ENCODE peak calls at places on chromosomes 16 and 17, in five cellular contexts. K is CD4-positive, CD25-positive, alpha-beta regulatory T cell; E is left ventricle myocardium inferior; Z is fibroblast of the aortic adventitia; R is ovary. F is an unnamed sample.

GRCh38 chr16:86809458-86809955 is 231.2 kb downstream of the FOXL1 start:
- DNase-seq in K (no peak), E (no peak), Z (peak), R (no peak), F (no peak)

GRCh38 chr16:52629296-52629695 is 82.4 kb upstream of the TOX3 start:
- DNase-seq in K (no peak), E (no peak), Z (no peak), R (no peak), F (no peak)

GRCh38 chr17:42632949-42633444 is 23.5 kb downstream of the TUBG1 start:
- DNase-seq in K (no peak), E (no peak), Z (no peak), R (no peak), F (no peak)

GRCh38 chr16:72875291-72876036 is 172.5 kb downstream of the ZFHX3 start:
- DNase-seq in K (no peak), E (no peak), Z (no peak), R (no peak), F (no peak)

GRCh38 chr16:79954920-79955705 is 354.6 kb upstream of the MAF start:
- DNase-seq in K (no peak), E (no peak), Z (no peak), R (no peak), F (no peak)

GRCh38 chr17:19996502-19996901 is 12.7 kb upstream of the SPECC1 start:
- DNase-seq in K (no peak), E (no peak), Z (no peak), R (no peak), F (no peak)

GRCh38 chr17:67265620-67266019 is 20.6 kb upstream of the HELZ start:
- DNase-seq in K (no peak), E (no peak), Z (no peak), R (no peak), F (no peak)

GRCh38 chr16:68901910-68902309 is 58.6 kb downstream of the TANGO6 start:
- DNase-seq in K (no peak), E (no peak), Z (peak), R (no peak), F (no peak)

GRCh38 chr17:42743595-42744282 is 1.1 kb downstream of the EZH1 start:
- DNase-seq in K (no peak), E (no peak), Z (no peak), R (no peak), F (no peak)

GRCh38 chr16:31455601-31456314 is 3.5 kb upstream of the ARMC5 start:
- DNase-seq in K (peak), E (no peak), Z (no peak), R (peak), F (no peak)

GRCh38 chr16:75306102-75306762 is 54.8 kb upstream of the BCAR1 start:
- DNase-seq in K (no peak), E (no peak), Z (peak), R (no peak), F (no peak)

GRCh38 chr16:80527297-80527696 is 13.5 kb upstream of the DYNLRB2 start:
- DNase-seq in K (peak), E (no peak), Z (peak), R (no peak), F (no peak)

GRCh38 chr16:17831330-17831729 is 360.6 kb upstream of the XYLT1 start:
- DNase-seq in K (no peak), E (no peak), Z (no peak), R (no peak), F (no peak)

GRCh38 chr17:19398301-19399181 is 11.6 kb upstream of the MFAP4 start:
- DNase-seq in K (no peak), E (peak), Z (peak), R (no peak), F (peak)

GRCh38 chr17:45353047-45353446 is 36.2 kb upstream of the MAP3K14 start:
- DNase-seq in K (no peak), E (no peak), Z (no peak), R (no peak), F (no peak)

GRCh38 chr16:69921125-69921524 is 30.0 kb upstream of the CLEC18A start:
- DNase-seq in K (no peak), E (no peak), Z (peak), R (peak), F (no peak)

GRCh38 chr17:28142355-28142754 is 99.9 kb downstream of the NLK start:
- DNase-seq in K (no peak), E (no peak), Z (no peak), R (no peak), F (no peak)

GRCh38 chr17:66431080-66431795 is 128.8 kb downstream of the PRKCA start:
- DNase-seq in K (no peak), E (no peak), Z (peak), R (no peak), F (no peak)

GRCh38 chr17:30720013-30720471 is 104.5 kb downstream of the CRLF3 start:
- DNase-seq in K (no peak), E (peak), Z (no peak), R (peak), F (peak)

GRCh38 chr17:18064053-18064452 is 23.7 kb upstream of the DRG2 start:
- DNase-seq in K (no peak), E (no peak), Z (no peak), R (no peak), F (no peak)

GRCh38 chr16:85506358-85506911 is 106.7 kb upstream of the GSE1 start:
- DNase-seq in K (no peak), E (no peak), Z (no peak), R (no peak), F (no peak)

GRCh38 chr16:75621170-75621477 is 2.0 kb downstream of the ADAT1 start:
- DNase-seq in K (peak), E (no peak), Z (peak), R (no peak), F (no peak)

GRCh38 chr17:47733047-47733413 is at the start of gene TBX21:
- DNase-seq in K (peak), E (peak), Z (no peak), R (no peak), F (peak)

GRCh38 chr16:15482068-15482747 is 47.8 kb downstream of the BMERB1 start:
- DNase-seq in K (peak), E (peak), Z (peak), R (peak), F (no peak)

GRCh38 chr17:1050246-1050995 is 53.5 kb downstream of the TIMM22 start:
- DNase-seq in K (no peak), E (peak), Z (no peak), R (no peak), F (peak)

GRCh38 chr16:86406056-86406455 is 104.3 kb upstream of the FOXF1 start:
- DNase-seq in K (no peak), E (no peak), Z (no peak), R (no peak), F (no peak)

GRCh38 chr17:56319531-56319930 is 166.3 kb downstream of the ANKFN1 start:
- DNase-seq in K (peak), E (no peak), Z (peak), R (no peak), F (no peak)

GRCh38 chr17:27929990-27930389 is 36.8 kb upstream of the LYRM9 start:
- DNase-seq in K (no peak), E (no peak), Z (peak), R (no peak), F (no peak)

GRCh38 chr16:11833951-11834695 is 17.2 kb downstream of the RSL1D1 start:
- DNase-seq in K (no peak), E (no peak), Z (peak), R (no peak), F (peak)

GRCh38 chr16:57361384-57361783 is 2.8 kb downstream of the CCL22 start:
- DNase-seq in K (no peak), E (no peak), Z (no peak), R (no peak), F (no peak)
- H3K4me3 ChIP-seq in K (no peak), E (no peak), Z (no peak), R (no peak), F (no peak)

DNA sequence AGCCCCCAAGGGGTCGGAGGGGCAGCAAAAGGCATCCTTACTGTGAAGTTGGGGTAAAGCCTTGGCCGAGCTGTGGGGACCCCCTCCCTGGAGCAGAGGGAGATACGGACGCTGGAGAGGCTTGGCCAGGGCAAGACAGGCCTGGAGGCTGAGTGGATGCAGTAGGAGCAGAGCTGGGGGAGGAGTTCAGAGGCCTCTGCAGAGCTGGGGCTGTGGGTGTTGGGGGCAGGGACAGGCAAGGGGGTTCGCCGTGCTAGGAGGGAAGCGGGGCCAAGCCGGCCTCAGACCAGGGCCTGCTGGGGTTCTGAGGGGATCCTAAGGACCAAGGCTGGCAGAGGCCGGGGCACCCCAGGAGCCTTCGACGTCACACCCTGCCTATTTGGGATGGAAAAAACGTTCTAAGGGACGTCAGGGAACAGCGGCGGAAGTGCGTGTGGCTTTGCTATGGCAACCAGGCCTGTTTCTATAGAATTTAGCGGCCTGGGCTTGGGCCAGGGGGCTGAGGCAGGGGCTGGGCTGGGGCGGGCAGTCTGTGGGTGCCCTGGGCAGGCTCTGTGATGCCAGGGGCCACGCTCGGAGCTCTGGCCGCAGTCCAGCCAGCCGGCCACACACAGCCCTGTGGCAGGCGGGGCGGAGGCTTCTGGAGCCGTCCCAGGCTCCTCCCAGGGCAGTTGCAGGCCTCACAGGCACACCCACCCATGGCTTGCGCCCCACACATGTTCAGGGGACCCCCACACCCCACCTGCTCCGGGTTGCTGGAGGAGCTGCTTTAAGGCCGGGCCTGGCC is 3.7 kb downstream of the TRAF7 start:
- DNase-seq in K (no peak), E (no peak), Z (peak), R (peak), F (peak)
- H3K4me3 ChIP-seq in K (no peak), E (peak), Z (peak), R (peak), F (no peak)

GRCh38 chr16:24218299-24218698 is 37.8 kb upstream of the CACNG3 start:
- DNase-seq in K (no peak), E (no peak), Z (no peak), R (no peak), F (no peak)
- H3K4me3 ChIP-seq in K (no peak), E (no peak), Z (no peak), R (no peak), F (no peak)

GRCh38 chr16:66591018-66591417 is 11.8 kb downstream of the CMTM2 start:
- DNase-seq in K (no peak), E (no peak), Z (no peak), R (no peak), F (no peak)

GRCh38 chr16:66592241-66592640 is 12.3 kb upstream of the CMTM3 start:
- DNase-seq in K (no peak), E (no peak), Z (no peak), R (no peak), F (no peak)

GRCh38 chr16:66588981-66589713 is 9.9 kb downstream of the CMTM2 start:
- DNase-seq in K (peak), E (no peak), Z (peak), R (no peak), F (peak)

GRCh38 chr16:66587881-66588600 is 8.8 kb downstream of the CMTM2 start:
- DNase-seq in K (no peak), E (no peak), Z (no peak), R (no peak), F (no peak)

GRCh38 chr16:66590322-66590721 is 11.1 kb downstream of the CMTM2 start:
- DNase-seq in K (peak), E (no peak), Z (no peak), R (no peak), F (no peak)
- H3K4me3 ChIP-seq in K (peak), E (no peak), Z (no peak), R (no peak), F (no peak)

DNA sequence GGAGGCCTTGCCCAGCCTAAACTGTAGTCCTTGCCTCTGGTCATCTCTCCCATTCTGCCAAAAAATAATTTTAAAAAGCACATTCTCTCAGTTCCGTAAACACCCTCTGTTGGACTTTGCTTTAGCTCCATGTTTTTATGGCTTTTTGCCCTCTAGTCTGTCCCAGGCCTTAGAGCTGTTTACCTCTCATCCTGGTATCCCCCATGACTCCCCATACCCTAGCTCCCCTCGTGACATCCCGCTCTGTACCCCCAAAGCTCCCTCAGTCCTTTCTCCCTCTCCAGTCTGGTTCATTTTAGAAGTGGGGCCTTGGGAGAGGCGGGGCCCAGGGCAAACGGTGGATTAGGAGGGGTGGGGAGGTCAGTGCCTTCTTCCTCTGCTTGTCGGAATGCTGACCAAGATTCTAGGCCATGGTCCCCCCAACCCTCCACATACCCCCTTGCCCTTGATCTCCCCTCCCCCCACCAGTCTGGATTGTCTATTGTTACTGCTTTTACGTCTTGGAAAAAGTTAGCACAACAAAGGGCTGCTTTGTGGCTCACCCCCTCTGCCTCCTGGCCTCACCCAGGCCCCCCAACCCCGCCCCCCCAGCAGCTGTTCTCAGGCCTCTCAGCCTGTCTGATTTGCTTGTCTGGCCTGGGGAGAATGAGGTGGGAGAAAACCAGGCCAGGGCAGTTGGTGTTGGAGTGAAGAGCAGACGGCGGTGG is 18.3 kb downstream of the GJD3 start:
- DNase-seq in K (no peak), E (no peak), Z (no peak), R (no peak), F (no peak)
- H3K4me3 ChIP-seq in K (peak), E (peak), Z (peak), R (peak), F (peak)

GRCh38 chr16:84088695-84089395 is 27.9 kb downstream of the MBTPS1 start:
- DNase-seq in K (peak), E (peak), Z (no peak), R (no peak), F (no peak)
- H3K4me3 ChIP-seq in K (no peak), E (no peak), Z (no peak), R (no peak), F (no peak)

DNA sequence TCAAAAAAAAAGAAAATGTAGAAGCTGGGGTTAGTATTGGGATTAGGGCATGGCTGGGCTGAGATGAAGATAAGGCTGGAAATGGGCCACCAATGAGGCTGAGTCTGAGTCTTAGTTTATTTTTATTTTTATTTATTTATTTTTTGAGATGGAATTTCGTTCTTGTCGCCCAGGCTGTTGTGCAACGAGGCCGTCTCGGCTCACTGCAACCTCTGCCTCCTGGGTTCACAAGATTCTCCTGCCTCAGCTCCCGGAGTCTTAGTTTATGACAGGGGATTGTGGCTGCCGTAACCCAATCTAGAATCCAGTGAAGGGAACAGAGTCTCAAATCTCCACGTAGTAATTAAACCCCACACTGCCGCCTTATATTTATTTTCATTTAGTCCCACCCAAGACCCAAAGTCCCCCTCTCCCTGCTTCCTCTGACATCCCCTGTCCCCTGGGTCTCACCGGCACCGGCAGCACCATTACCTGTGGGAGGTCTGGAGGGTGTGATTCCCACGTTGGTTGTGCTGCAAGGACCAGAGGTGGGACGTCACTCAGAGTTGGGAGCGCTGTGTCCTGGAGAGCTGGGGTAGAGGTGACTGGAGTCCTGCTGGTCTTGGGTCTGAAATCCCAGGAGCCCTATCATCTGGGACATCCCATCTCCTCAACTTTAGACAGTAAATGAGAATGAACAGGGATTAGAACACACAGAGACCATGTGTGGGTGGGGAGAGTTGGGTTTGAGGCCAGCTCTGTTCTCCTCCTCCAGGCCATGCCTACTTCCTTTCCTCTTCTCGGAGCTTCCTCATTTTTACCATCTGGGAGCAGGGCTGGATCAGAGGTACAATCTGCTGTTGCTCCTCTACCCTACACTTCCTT is at the start of gene CLEC10A:
- DNase-seq in K (no peak), E (no peak), Z (no peak), R (no peak), F (peak)
- H3K4me3 ChIP-seq in K (no peak), E (peak), Z (no peak), R (no peak), F (peak)

GRCh38 chr17:80877829-80878303 is 113.8 kb upstream of the CHMP6 start:
- DNase-seq in K (no peak), E (peak), Z (no peak), R (peak), F (no peak)
- H3K4me3 ChIP-seq in K (no peak), E (no peak), Z (no peak), R (no peak), F (no peak)

F was measured in psoas muscle.